ENCODE peak calls at places on chromosomes 13 and 19, in eight cellular contexts. One of them, this sample, is unnamed.
A peak's percentile ranks its signal among the peaks of the same experiment; 100 is the strongest.

GRCh38 chr13:49302817-49303216 is 55.1 kb downstream of the CDADC1 start:
- DNase-seq in OCI-LY7: no peak
- DNase-seq in H1: no peak
- DNase-seq in ascending aorta: no peak
- DNase-seq in astrocyte: no peak
- DNase-seq in AG10803: no peak
- DNase-seq in transverse colon: no peak
- DNase-seq in left ventricle myocardium inferior: no peak
- DNase-seq in this sample: no peak

GRCh38 chr19:17458970-17459369 is 1.8 kb downstream of the NXNL1 start:
- DNase-seq in OCI-LY7: no peak
- DNase-seq in H1: no peak
- DNase-seq in ascending aorta: no peak
- DNase-seq in astrocyte: no peak
- DNase-seq in AG10803: no peak
- DNase-seq in transverse colon: no peak
- DNase-seq in left ventricle myocardium inferior: no peak
- DNase-seq in this sample: no peak

GRCh38 chr19:33440682-33441081 is 67.2 kb downstream of the CEBPG start:
- DNase-seq in OCI-LY7: no peak
- DNase-seq in H1: no peak
- DNase-seq in ascending aorta: no peak
- DNase-seq in astrocyte: no peak
- DNase-seq in AG10803: no peak
- DNase-seq in transverse colon: no peak
- DNase-seq in left ventricle myocardium inferior: peak; percentile 7
- DNase-seq in this sample: no peak

GRCh38 chr13:109155301-109155761 is 525.9 kb downstream of the MYO16 start:
- DNase-seq in OCI-LY7: no peak
- DNase-seq in H1: no peak
- DNase-seq in ascending aorta: no peak
- DNase-seq in astrocyte: peak; percentile 98
- DNase-seq in AG10803: peak; percentile 94
- DNase-seq in transverse colon: no peak
- DNase-seq in left ventricle myocardium inferior: no peak
- DNase-seq in this sample: peak; percentile 64

GRCh38 chr13:102830646-102831045 is 15.2 kb upstream of the ERCC5 start:
- DNase-seq in OCI-LY7: no peak
- DNase-seq in H1: no peak
- DNase-seq in ascending aorta: no peak
- DNase-seq in astrocyte: no peak
- DNase-seq in AG10803: peak; percentile 5
- DNase-seq in transverse colon: peak; percentile 67
- DNase-seq in left ventricle myocardium inferior: no peak
- DNase-seq in this sample: peak; percentile 50

GRCh38 chr13:25085125-25085742 is 10.7 kb upstream of the PABPC3 start:
- DNase-seq in OCI-LY7: peak; percentile 59
- DNase-seq in H1: no peak
- DNase-seq in ascending aorta: no peak
- DNase-seq in astrocyte: peak; percentile 13
- DNase-seq in AG10803: peak; percentile 35
- DNase-seq in transverse colon: peak; percentile 9
- DNase-seq in left ventricle myocardium inferior: no peak
- DNase-seq in this sample: peak; percentile 63

GRCh38 chr13:106534844-106535551 is 464 bp downstream of the EFNB2 start:
- DNase-seq in OCI-LY7: peak; percentile 4
- DNase-seq in H1: no peak
- DNase-seq in ascending aorta: no peak
- DNase-seq in astrocyte: peak; percentile 35
- DNase-seq in AG10803: peak; percentile 20
- DNase-seq in transverse colon: no peak
- DNase-seq in left ventricle myocardium inferior: peak; percentile 17
- DNase-seq in this sample: peak; percentile 13

GRCh38 chr13:21879263-21879914 is 208.5 kb downstream of the FGF9 start:
- DNase-seq in OCI-LY7: no peak
- DNase-seq in H1: no peak
- DNase-seq in ascending aorta: no peak
- DNase-seq in astrocyte: no peak
- DNase-seq in AG10803: no peak
- DNase-seq in transverse colon: no peak
- DNase-seq in left ventricle myocardium inferior: no peak
- DNase-seq in this sample: no peak

GRCh38 chr13:110423689-110424302 is 116.7 kb downstream of the COL4A2 start:
- DNase-seq in OCI-LY7: no peak
- DNase-seq in H1: no peak
- DNase-seq in ascending aorta: no peak
- DNase-seq in astrocyte: no peak
- DNase-seq in AG10803: no peak
- DNase-seq in transverse colon: no peak
- DNase-seq in left ventricle myocardium inferior: no peak
- DNase-seq in this sample: no peak

GRCh38 chr19:13241321-13242104 is 91.3 kb downstream of the IER2 start:
- DNase-seq in OCI-LY7: peak; percentile 42
- DNase-seq in H1: no peak
- DNase-seq in ascending aorta: no peak
- DNase-seq in astrocyte: no peak
- DNase-seq in AG10803: no peak
- DNase-seq in transverse colon: no peak
- DNase-seq in left ventricle myocardium inferior: no peak
- DNase-seq in this sample: peak; percentile 26

GRCh38 chr19:51944798-51945552 is 17.7 kb downstream of the ZNF613 start:
- DNase-seq in OCI-LY7: no peak
- DNase-seq in H1: no peak
- DNase-seq in ascending aorta: no peak
- DNase-seq in astrocyte: peak; percentile 3
- DNase-seq in AG10803: no peak
- DNase-seq in transverse colon: no peak
- DNase-seq in left ventricle myocardium inferior: no peak
- DNase-seq in this sample: no peak

GRCh38 chr13:74644239-74644638 is 510.0 kb upstream of the KLF12 start:
- DNase-seq in OCI-LY7: no peak
- DNase-seq in H1: no peak
- DNase-seq in ascending aorta: no peak
- DNase-seq in astrocyte: peak; percentile 54
- DNase-seq in AG10803: peak; percentile 25
- DNase-seq in transverse colon: no peak
- DNase-seq in left ventricle myocardium inferior: no peak
- DNase-seq in this sample: no peak

GRCh38 chr19:30254214-30254613 is 118.0 kb upstream of the ZNF536 start:
- DNase-seq in OCI-LY7: no peak
- DNase-seq in H1: no peak
- DNase-seq in ascending aorta: no peak
- DNase-seq in astrocyte: no peak
- DNase-seq in AG10803: no peak
- DNase-seq in transverse colon: no peak
- DNase-seq in left ventricle myocardium inferior: no peak
- DNase-seq in this sample: no peak
- H3K4me3 ChIP-seq in OCI-LY7: no peak overlapping the region
- H3K4me3 ChIP-seq in H1: no peak overlapping the region
- H3K4me3 ChIP-seq in ascending aorta: no peak overlapping the region
- H3K4me3 ChIP-seq in astrocyte: no peak overlapping the region
- H3K4me3 ChIP-seq in AG10803: peak overlapping the region; percentile 44
- H3K4me3 ChIP-seq in transverse colon: no peak overlapping the region
- H3K4me3 ChIP-seq in left ventricle myocardium inferior: no peak overlapping the region
- H3K4me3 ChIP-seq in this sample: no peak overlapping the region

DNA sequence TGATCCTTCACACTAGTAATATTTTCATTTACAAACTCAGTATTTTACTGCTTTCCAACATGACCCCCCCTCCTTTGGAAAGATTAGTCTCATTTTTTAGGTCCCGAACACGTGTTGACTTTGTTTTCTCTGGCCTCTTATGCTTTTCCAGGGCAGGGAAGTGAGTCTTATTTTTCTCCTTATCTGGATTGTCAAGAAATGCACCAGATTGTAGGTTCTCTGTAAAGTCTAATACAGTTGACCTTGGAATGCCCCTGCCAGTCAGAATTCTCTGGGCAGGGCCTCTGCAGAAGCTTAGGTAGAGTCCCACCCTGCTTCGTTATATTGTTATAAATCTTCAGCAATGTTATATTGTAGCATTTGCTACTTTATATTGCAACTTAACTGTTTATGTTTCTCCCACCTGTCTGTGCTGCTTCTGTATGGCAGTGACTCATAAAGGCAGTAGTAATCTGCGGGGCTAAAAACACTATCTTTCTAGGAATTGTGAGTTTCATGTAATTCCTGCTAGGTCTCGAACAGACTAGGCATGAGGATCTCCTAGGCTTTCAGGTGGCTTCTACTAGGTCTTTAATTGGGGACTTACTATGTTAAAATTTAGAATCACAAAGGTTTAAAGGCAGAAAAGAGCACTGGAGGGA is 2.0 kb downstream of the TDRD3 start:
- DNase-seq in OCI-LY7: no peak
- DNase-seq in H1: no peak
- DNase-seq in ascending aorta: no peak
- DNase-seq in astrocyte: peak; percentile 8
- DNase-seq in AG10803: no peak
- DNase-seq in transverse colon: peak; percentile 20
- DNase-seq in left ventricle myocardium inferior: no peak
- DNase-seq in this sample: no peak
- H3K4me3 ChIP-seq in OCI-LY7: peak overlapping the region; percentile 77
- H3K4me3 ChIP-seq in H1: no peak overlapping the region
- H3K4me3 ChIP-seq in ascending aorta: peak overlapping the region; percentile 86
- H3K4me3 ChIP-seq in astrocyte: no peak overlapping the region
- H3K4me3 ChIP-seq in AG10803: peak overlapping the region; percentile 67
- H3K4me3 ChIP-seq in transverse colon: peak overlapping the region; percentile 95
- H3K4me3 ChIP-seq in left ventricle myocardium inferior: peak overlapping the region; percentile 88
- H3K4me3 ChIP-seq in this sample: peak overlapping the region; percentile 89

GRCh38 chr19:50326101-50326664 is 3.0 kb downstream of the KCNC3 start:
- DNase-seq in OCI-LY7: no peak
- DNase-seq in H1: no peak
- DNase-seq in ascending aorta: no peak
- DNase-seq in astrocyte: no peak
- DNase-seq in AG10803: no peak
- DNase-seq in transverse colon: no peak
- DNase-seq in left ventricle myocardium inferior: no peak
- DNase-seq in this sample: no peak
- H3K4me3 ChIP-seq in OCI-LY7: peak overlapping the region; percentile 74
- H3K4me3 ChIP-seq in H1: peak overlapping the region; percentile 36
- H3K4me3 ChIP-seq in ascending aorta: no peak overlapping the region
- H3K4me3 ChIP-seq in astrocyte: no peak overlapping the region
- H3K4me3 ChIP-seq in AG10803: no peak overlapping the region
- H3K4me3 ChIP-seq in transverse colon: no peak overlapping the region
- H3K4me3 ChIP-seq in left ventricle myocardium inferior: peak overlapping the region; percentile 41
- H3K4me3 ChIP-seq in this sample: no peak overlapping the region

GRCh38 chr19:36152886-36153525 is 759 bp upstream of the COX7A1 start:
- DNase-seq in OCI-LY7: no peak
- DNase-seq in H1: no peak
- DNase-seq in ascending aorta: no peak
- DNase-seq in astrocyte: no peak
- DNase-seq in AG10803: no peak
- DNase-seq in transverse colon: no peak
- DNase-seq in left ventricle myocardium inferior: no peak
- DNase-seq in this sample: no peak
- H3K4me3 ChIP-seq in OCI-LY7: no peak overlapping the region
- H3K4me3 ChIP-seq in H1: no peak overlapping the region
- H3K4me3 ChIP-seq in ascending aorta: peak overlapping the region; percentile 74
- H3K4me3 ChIP-seq in astrocyte: no peak overlapping the region
- H3K4me3 ChIP-seq in AG10803: peak overlapping the region; percentile 62
- H3K4me3 ChIP-seq in transverse colon: peak overlapping the region; percentile 44
- H3K4me3 ChIP-seq in left ventricle myocardium inferior: peak overlapping the region; percentile 85
- H3K4me3 ChIP-seq in this sample: no peak overlapping the region

DNA sequence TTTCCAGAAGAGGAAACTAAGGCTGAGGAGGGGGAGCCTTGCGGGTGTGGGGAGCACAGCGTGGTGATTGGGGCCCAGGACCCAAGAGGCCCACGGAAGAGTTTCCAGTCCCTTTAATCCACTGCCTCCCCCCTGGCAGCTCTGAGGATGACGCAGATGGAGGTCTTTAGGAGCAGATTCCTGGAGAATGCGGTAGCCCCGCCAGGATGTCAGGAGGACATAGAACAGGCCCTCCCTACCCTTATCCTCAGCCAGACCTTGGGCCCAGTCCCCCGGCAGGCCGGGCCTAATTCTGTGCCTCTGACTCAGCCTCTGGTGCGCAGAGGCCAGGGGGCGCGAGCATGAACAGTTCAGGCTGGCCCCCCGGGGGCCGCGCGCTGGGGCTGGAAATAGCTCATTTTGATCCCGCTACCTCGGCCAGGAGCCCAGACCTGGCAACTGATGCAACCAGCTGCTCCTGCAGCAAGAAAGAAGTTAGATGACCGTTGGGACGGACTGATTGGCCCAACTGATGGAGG is 461 bp upstream of the HSPB6 start:
- DNase-seq in OCI-LY7: no peak
- DNase-seq in H1: no peak
- DNase-seq in ascending aorta: peak; percentile 86
- DNase-seq in astrocyte: peak; percentile 93
- DNase-seq in AG10803: peak; percentile 88
- DNase-seq in transverse colon: peak; percentile 74
- DNase-seq in left ventricle myocardium inferior: peak; percentile 87
- DNase-seq in this sample: peak; percentile 29
- H3K4me3 ChIP-seq in OCI-LY7: peak overlapping the region; percentile 96
- H3K4me3 ChIP-seq in H1: peak overlapping the region; percentile 100
- H3K4me3 ChIP-seq in ascending aorta: peak overlapping the region; percentile 53
- H3K4me3 ChIP-seq in astrocyte: peak overlapping the region; percentile 100
- H3K4me3 ChIP-seq in AG10803: peak overlapping the region; percentile 65
- H3K4me3 ChIP-seq in transverse colon: peak overlapping the region; percentile 78
- H3K4me3 ChIP-seq in left ventricle myocardium inferior: peak overlapping the region; percentile 100
- H3K4me3 ChIP-seq in this sample: peak overlapping the region; percentile 77

GRCh38 chr13:107819071-107819470 is 396.3 kb downstream of the LIG4 start:
- DNase-seq in OCI-LY7: no peak
- DNase-seq in H1: no peak
- DNase-seq in ascending aorta: no peak
- DNase-seq in astrocyte: peak; percentile 11
- DNase-seq in AG10803: no peak
- DNase-seq in transverse colon: no peak
- DNase-seq in left ventricle myocardium inferior: no peak
- DNase-seq in this sample: peak; percentile 82
- H3K4me3 ChIP-seq in OCI-LY7: no peak overlapping the region
- H3K4me3 ChIP-seq in H1: no peak overlapping the region
- H3K4me3 ChIP-seq in ascending aorta: no peak overlapping the region
- H3K4me3 ChIP-seq in astrocyte: no peak overlapping the region
- H3K4me3 ChIP-seq in AG10803: no peak overlapping the region
- H3K4me3 ChIP-seq in transverse colon: no peak overlapping the region
- H3K4me3 ChIP-seq in left ventricle myocardium inferior: no peak overlapping the region
- H3K4me3 ChIP-seq in this sample: peak overlapping the region; percentile 44

DNA sequence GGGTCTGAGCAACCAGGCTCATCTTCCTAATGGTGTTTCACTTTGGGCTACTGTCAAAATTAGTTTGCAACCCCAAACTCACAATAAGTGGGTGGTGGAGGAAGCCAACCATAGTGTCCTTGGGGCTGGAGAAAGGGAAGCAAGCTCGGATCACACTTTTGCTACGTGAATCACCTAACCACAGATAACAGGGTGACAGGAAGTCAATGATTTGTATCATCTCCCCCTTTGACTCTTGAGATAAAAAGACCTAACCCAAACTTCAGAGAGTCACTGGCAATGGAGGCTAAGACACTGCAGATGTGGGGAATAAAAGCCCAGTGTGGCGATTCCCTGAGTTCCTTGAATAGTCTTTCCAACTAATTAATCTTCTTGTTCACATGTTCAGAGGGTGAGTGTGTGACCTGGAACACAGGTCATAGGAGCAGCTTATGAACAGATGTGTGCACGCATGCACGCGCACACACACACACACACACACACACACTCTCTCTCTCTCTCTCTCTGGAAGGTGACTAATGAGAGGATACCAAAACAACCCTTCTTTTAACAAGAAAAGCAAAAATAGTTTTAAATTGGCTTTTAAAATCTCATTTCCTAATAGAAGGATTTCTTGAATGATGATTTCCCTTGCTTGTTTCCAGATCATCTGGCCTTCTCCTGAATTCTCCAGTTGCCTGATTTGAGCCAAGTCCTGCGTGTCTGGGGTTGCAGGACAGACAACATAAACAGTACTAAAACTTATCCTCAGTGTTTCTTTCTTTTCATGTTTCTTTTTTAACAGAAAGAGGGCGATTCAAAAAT is 21.2 kb upstream of the DOCK9 start:
- DNase-seq in OCI-LY7: no peak
- DNase-seq in H1: no peak
- DNase-seq in ascending aorta: no peak
- DNase-seq in astrocyte: peak; percentile 44
- DNase-seq in AG10803: peak; percentile 93
- DNase-seq in transverse colon: no peak
- DNase-seq in left ventricle myocardium inferior: no peak
- DNase-seq in this sample: no peak
- H3K4me3 ChIP-seq in OCI-LY7: no peak overlapping the region
- H3K4me3 ChIP-seq in H1: no peak overlapping the region
- H3K4me3 ChIP-seq in ascending aorta: no peak overlapping the region
- H3K4me3 ChIP-seq in astrocyte: no peak overlapping the region
- H3K4me3 ChIP-seq in AG10803: no peak overlapping the region
- H3K4me3 ChIP-seq in transverse colon: no peak overlapping the region
- H3K4me3 ChIP-seq in left ventricle myocardium inferior: peak overlapping the region; percentile 5
- H3K4me3 ChIP-seq in this sample: no peak overlapping the region

This sample was measured in PC-3.